ENCODE peak calls at places on chromosomes 11 and 22, in five cellular contexts. G is endothelial cell of umbilical vein, H is OCI-LY7, E is fibroblast of lung, U is neuronal stem cell. V is an unnamed sample.
A peak's percentile ranks its signal among the peaks of the same experiment; 100 is the strongest.

GRCh38 chr11:76614471-76615183 is 55.9 kb downstream of the LRRC32 start:
- DNase-seq in G (peak; percentile 72), H (no peak), E (peak; percentile 34), U (no peak), V (no peak)

GRCh38 chr11:57972013-57972367 is 51.7 kb upstream of the OR9Q1 start:
- DNase-seq in G (no peak), H (no peak), E (peak; percentile 28), U (no peak), V (no peak)

GRCh38 chr22:41951898-41952474 is at the start of gene SMIM45:
- DNase-seq in G (no peak), H (peak; percentile 78), E (no peak), U (peak; percentile 72), V (no peak)

GRCh38 chr11:62669420-62670161 is 1.9 kb upstream of the UQCC3 start:
- DNase-seq in G (no peak), H (no peak), E (no peak), U (no peak), V (no peak)

GRCh38 chr22:20172038-20172613 is 21.3 kb upstream of the CCDC188 start:
- DNase-seq in G (no peak), H (no peak), E (no peak), U (no peak), V (no peak)

GRCh38 chr22:22168190-22168940 is 76.2 kb upstream of the VPREB1 start:
- DNase-seq in G (no peak), H (peak; percentile 96), E (peak; percentile 37), U (no peak), V (peak; percentile 51)

GRCh38 chr11:1073261-1073724 is 1.4 kb upstream of the MUC2 start:
- DNase-seq in G (peak; percentile 62), H (no peak), E (peak; percentile 46), U (no peak), V (no peak)

GRCh38 chr11:56885182-56885581 is 103.5 kb upstream of the OR5AK2 start:
- DNase-seq in G (no peak), H (no peak), E (no peak), U (peak; percentile 4), V (no peak)

GRCh38 chr11:103842191-103842590 is 194.2 kb upstream of the DDI1 start:
- DNase-seq in G (no peak), H (no peak), E (peak; percentile 59), U (no peak), V (no peak)

GRCh38 chr11:92070026-92070889 is 154.4 kb upstream of the FAT3 start:
- DNase-seq in G (no peak), H (no peak), E (peak; percentile 3), U (no peak), V (no peak)

GRCh38 chr22:45263790-45264269 is 20.9 kb upstream of the UPK3A start:
- DNase-seq in G (peak; percentile 61), H (peak; percentile 65), E (peak; percentile 75), U (no peak), V (no peak)

GRCh38 chr22:46267431-46268279 is at the start of gene TTC38:
- DNase-seq in G (peak; percentile 81), H (no peak), E (peak; percentile 76), U (peak; percentile 58), V (peak; percentile 62)

GRCh38 chr22:41885116-41885515 is 29.8 kb downstream of the SHISA8 start:
- DNase-seq in G (no peak), H (no peak), E (no peak), U (no peak), V (no peak)

GRCh38 chr11:45922425-45923082 is at the start of gene LARGE2:
- DNase-seq in G (no peak), H (no peak), E (no peak), U (peak; percentile 59), V (no peak)

GRCh38 chr22:19917389-19918138 is 24.0 kb upstream of the COMT start:
- DNase-seq in G (no peak), H (no peak), E (no peak), U (no peak), V (no peak)

GRCh38 chr11:77381749-77382693 is 80.5 kb upstream of the GDPD4 start:
- DNase-seq in G (peak; percentile 23), H (no peak), E (peak; percentile 68), U (no peak), V (no peak)

GRCh38 chr11:66881927-66882452 is 25.1 kb downstream of the LRFN4 start:
- DNase-seq in G (no peak), H (no peak), E (peak; percentile 11), U (no peak), V (no peak)

GRCh38 chr22:49418341-49418894 is 409.3 kb downstream of the BRD1 start:
- DNase-seq in G (no peak), H (no peak), E (no peak), U (no peak), V (no peak)

GRCh38 chr11:61922539-61922938 is 5.2 kb upstream of the RAB3IL1 start:
- DNase-seq in G (no peak), H (no peak), E (peak; percentile 51), U (no peak), V (no peak)

GRCh38 chr22:42743501-42743991 is 22.9 kb upstream of the A4GALT start:
- DNase-seq in G (peak; percentile 34), H (no peak), E (no peak), U (no peak), V (no peak)

GRCh38 chr11:80815752-80816453 is 1375.1 kb upstream of the TENM4 start:
- DNase-seq in G (peak; percentile 81), H (no peak), E (no peak), U (no peak), V (no peak)

GRCh38 chr11:13016415-13016814 is 7.3 kb downstream of the RASSF10 start:
- DNase-seq in G (peak; percentile 37), H (no peak), E (no peak), U (no peak), V (no peak)

GRCh38 chr11:94129505-94130335 is 1.1 kb downstream of the PANX1 start:
- DNase-seq in G (peak; percentile 28), H (peak; percentile 50), E (no peak), U (no peak), V (peak; percentile 16)

GRCh38 chr22:33000342-33001280 is 57.6 kb downstream of the SYN3 start:
- DNase-seq in G (peak; percentile 2), H (peak; percentile 73), E (peak; percentile 37), U (peak; percentile 67), V (peak; percentile 82)

GRCh38 chr11:110434952-110435779 is 5.4 kb downstream of the FDX1 start:
- DNase-seq in G (no peak), H (peak; percentile 47), E (no peak), U (no peak), V (no peak)

GRCh38 chr11:65576867-65577755 is 1.3 kb downstream of the EHBP1L1 start:
- DNase-seq in G (peak; percentile 52), H (peak; percentile 64), E (peak; percentile 69), U (no peak), V (no peak)

GRCh38 chr22:44664149-44664548 is 37.9 kb upstream of the PRR5 start:
- DNase-seq in G (peak; percentile 62), H (no peak), E (peak; percentile 20), U (no peak), V (peak; percentile 77)

GRCh38 chr11:128776434-128777284 is 82.8 kb downstream of the FLI1 start:
- DNase-seq in G (no peak), H (peak; percentile 62), E (peak; percentile 45), U (peak; percentile 43), V (peak; percentile 37)

GRCh38 chr11:57426754-57427691 is at the start of gene SLC43A3:
- DNase-seq in G (peak; percentile 38), H (peak; percentile 75), E (peak; percentile 92), U (peak; percentile 17), V (peak; percentile 88)

GRCh38 chr11:127919206-127920000 is 668.0 kb downstream of the ETS1 start:
- DNase-seq in G (peak; percentile 6), H (no peak), E (peak; percentile 95), U (no peak), V (no peak)

GRCh38 chr11:108970221-108970991 is 305.5 kb downstream of the DDX10 start:
- DNase-seq in G (no peak), H (no peak), E (no peak), U (no peak), V (no peak)

GRCh38 chr11:5690736-5691135 is 1.1 kb downstream of the TRIM22 start:
- DNase-seq in G (peak; percentile 72), H (peak; percentile 24), E (peak; percentile 41), U (no peak), V (no peak)

GRCh38 chr11:77152846-77153245 is 24.8 kb downstream of the MYO7A start:
- DNase-seq in G (no peak), H (no peak), E (peak; percentile 52), U (no peak), V (no peak)

GRCh38 chr22:42608481-42609361 is 6.0 kb downstream of the POLDIP3 start:
- DNase-seq in G (peak; percentile 53), H (no peak), E (peak; percentile 78), U (peak; percentile 33), V (no peak)

GRCh38 chr22:22883090-22883727 is 4.4 kb upstream of the IGLL5 start:
- DNase-seq in G (no peak), H (no peak), E (no peak), U (no peak), V (no peak)

GRCh38 chr11:64227405-64227956 is 1.4 kb downstream of the NUDT22 start:
- DNase-seq in G (no peak), H (no peak), E (peak; percentile 27), U (no peak), V (no peak)
- H3K4me2 ChIP-seq in G (no peak overlapping the region), H (peak overlapping the region; percentile 99), E (peak overlapping the region; percentile 95), U (no peak overlapping the region), V (peak overlapping the region; percentile 96)

DNA sequence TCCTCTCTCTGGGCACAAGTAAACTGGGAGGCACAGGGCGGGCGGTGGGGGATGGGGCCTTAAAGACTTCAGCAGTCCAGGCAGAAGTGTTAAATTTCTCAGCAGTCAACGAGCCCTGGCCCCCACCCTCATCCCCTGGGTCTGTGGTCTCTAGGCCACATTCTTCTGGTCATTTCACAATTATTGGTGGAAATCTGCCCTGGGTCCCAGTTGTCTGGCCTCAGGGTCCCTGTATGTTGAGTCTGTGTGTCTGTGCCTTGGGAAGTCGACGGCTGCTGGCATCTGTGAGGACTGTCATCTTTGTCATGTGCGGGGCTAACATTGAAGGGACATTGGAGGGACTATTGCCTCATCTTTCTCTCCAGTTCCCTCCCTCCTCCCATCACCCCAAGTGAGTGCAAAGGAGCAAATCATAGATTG is 1.7 kb downstream of the TSPAN18 start:
- DNase-seq in G (peak; percentile 25), H (no peak), E (no peak), U (peak; percentile 57), V (no peak)
- H3K4me2 ChIP-seq in G (peak overlapping the region; percentile 39), H (no peak overlapping the region), E (no peak overlapping the region), U (peak overlapping the region; percentile 60), V (no peak overlapping the region)

DNA sequence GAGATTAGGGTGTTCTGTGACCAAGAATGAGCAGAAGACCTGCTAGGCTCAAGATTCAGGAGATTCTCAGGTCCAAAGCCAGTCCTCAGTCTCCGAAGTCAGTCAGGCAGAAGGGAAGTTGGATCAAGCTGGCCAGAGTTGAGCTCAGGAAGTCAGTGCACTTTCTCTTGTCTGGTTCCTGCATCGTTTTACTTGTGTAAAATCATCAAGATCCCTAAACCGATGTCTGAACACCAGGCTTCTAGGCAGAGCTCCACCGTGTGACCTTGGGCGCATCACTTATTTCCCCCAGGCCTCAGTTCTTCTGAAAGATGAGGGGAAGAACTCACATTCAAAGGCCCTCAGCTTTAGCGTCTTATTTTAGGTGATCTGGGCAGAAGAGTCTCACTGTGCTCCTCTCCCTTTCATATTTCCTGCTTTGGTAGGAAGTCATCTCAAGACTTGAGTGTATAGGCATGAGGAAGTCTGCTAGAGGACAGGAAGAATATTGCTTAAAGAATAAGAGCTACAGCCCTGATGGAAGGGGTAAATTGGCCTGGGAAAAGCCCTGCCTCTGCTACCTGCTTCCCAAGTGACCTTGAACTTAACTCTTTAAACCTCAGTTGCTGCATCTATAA is 20.2 kb downstream of the NF2 start:
- DNase-seq in G (peak; percentile 38), H (no peak), E (peak; percentile 35), U (no peak), V (no peak)
- H3K4me2 ChIP-seq in G (peak overlapping the region; percentile 20), H (no peak overlapping the region), E (no peak overlapping the region), U (no peak overlapping the region), V (no peak overlapping the region)

GRCh38 chr11:10310301-10310841 is 5.5 kb downstream of the ADM start:
- DNase-seq in G (peak; percentile 5), H (peak; percentile 89), E (peak; percentile 29), U (no peak), V (no peak)
- H3K4me2 ChIP-seq in G (no peak overlapping the region), H (peak overlapping the region; percentile 76), E (no peak overlapping the region), U (no peak overlapping the region), V (no peak overlapping the region)